ENCODE peak calls at places on chromosomes 1 and 21, in five cellular contexts. F, Q, H, Y and R are unnamed samples.

GRCh38 chr21:35197191-35197590 is 148.1 kb upstream of the RUNX1 start:
- DNase-seq in Q (no peak), H (no peak), F (no peak), Y (no peak), R (no peak)

GRCh38 chr1:15056515-15057285 is 96.8 kb upstream of the TMEM51 start:
- DNase-seq in F (no peak), Y (no peak), Q (no peak), H (no peak), R (no peak)

GRCh38 chr1:84720275-84720780 is 30.1 kb upstream of the SSX2IP start:
- DNase-seq in F (peak; percentile 46), Y (no peak), H (no peak), Q (no peak), R (no peak)

GRCh38 chr1:1591452-1591851 is 8.5 kb downstream of the FNDC10 start:
- DNase-seq in Y (no peak), H (no peak), Q (no peak), F (no peak), R (no peak)

GRCh38 chr21:46126321-46127238 is 28.7 kb downstream of the COL6A2 start:
- DNase-seq in Q (peak; percentile 44), H (no peak), F (no peak), Y (peak; percentile 11), R (no peak)

GRCh38 chr21:45854702-45855247 is 126.8 kb upstream of the COL6A1 start:
- DNase-seq in Y (no peak), F (no peak), H (peak; percentile 14), Q (no peak), R (no peak)

GRCh38 chr1:3681898-3682806 is 29.8 kb downstream of the TP73 start:
- DNase-seq in F (no peak), H (no peak), Q (no peak), Y (no peak), R (no peak)

GRCh38 chr1:224189561-224189960 is 6.5 kb downstream of the DEGS1 start:
- DNase-seq in H (no peak), F (no peak), Q (no peak), Y (no peak), R (no peak)

GRCh38 chr21:43277481-43278351 is 108.9 kb downstream of the CRYAA start:
- DNase-seq in Q (peak; percentile 79), Y (no peak), H (peak; percentile 80), F (no peak), R (no peak)

GRCh38 chr1:22935450-22935849 is 37.2 kb downstream of the LACTBL1 start:
- DNase-seq in Y (no peak), Q (no peak), H (no peak), F (no peak), R (no peak)

GRCh38 chr1:229403573-229403972 is 30.3 kb downstream of the ACTA1 start:
- DNase-seq in Y (no peak), F (no peak), Q (no peak), H (no peak), R (no peak)

GRCh38 chr1:233393084-233393840 is 65.7 kb downstream of the MAP3K21 start:
- DNase-seq in Y (no peak), H (no peak), Q (no peak), F (no peak), R (no peak)

GRCh38 chr1:112325504-112325903 is 70.5 kb upstream of the CTTNBP2NL start:
- DNase-seq in Y (no peak), F (peak; percentile 14), H (no peak), Q (no peak), R (no peak)

GRCh38 chr1:66929691-66929998 is 4.9 kb downstream of the MIER1 start:
- DNase-seq in H (no peak), Q (no peak), Y (no peak), F (no peak), R (no peak)
- H3K4me1 ChIP-seq in H (peaks cover 26% of the 10 kb centered on the region), Q (peaks cover 52% of the 10 kb centered on the region), Y (peaks cover 72% of the 10 kb centered on the region), F (peaks cover 26% of the 10 kb centered on the region), R (peaks cover 78% of the 10 kb centered on the region)

DNA sequence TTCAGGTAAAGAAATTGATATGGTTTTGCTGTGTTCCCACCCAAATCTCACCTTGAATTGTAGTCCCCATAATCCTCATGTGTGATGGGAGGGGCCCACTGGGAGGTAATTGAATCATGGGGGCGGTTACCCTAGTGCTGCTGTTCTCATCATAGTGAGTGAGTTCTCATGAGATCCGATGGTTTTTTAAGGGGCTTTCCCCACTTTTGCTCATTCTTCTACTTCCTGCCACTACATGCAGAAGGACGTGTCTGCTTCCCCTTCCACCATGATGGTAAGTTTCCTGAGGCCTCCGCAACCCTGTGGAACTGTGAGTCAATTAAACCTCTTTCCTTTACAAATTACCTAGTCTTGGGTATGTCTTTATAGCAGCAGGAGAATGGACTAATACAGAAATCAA is 69.3 kb downstream of the MIS18A start:
- DNase-seq in H (no peak), Y (no peak), F (no peak), Q (no peak), R (no peak)
- H3K4me1 ChIP-seq in H (no peaks in the 10 kb centered on the region), Y (no peaks in the 10 kb centered on the region), F (no peaks in the 10 kb centered on the region), Q (no peaks in the 10 kb centered on the region), R (no peaks in the 10 kb centered on the region)

GRCh38 chr1:204447220-204447619 is 35.6 kb upstream of the PPP1R15B start:
- DNase-seq in Q (no peak), H (no peak), F (no peak), Y (no peak), R (no peak)
- H3K4me1 ChIP-seq in Q (peaks cover 43% of the 10 kb centered on the region), H (peaks cover 25% of the 10 kb centered on the region), F (peaks cover 19% of the 10 kb centered on the region), Y (peaks cover 41% of the 10 kb centered on the region), R (no peaks in the 10 kb centered on the region)

GRCh38 chr21:44297525-44298290 is 2.1 kb upstream of the PFKL start:
- DNase-seq in Y (peak; percentile 75), Q (peak; percentile 90), F (peak; percentile 94), H (peak; percentile 90), R (peak; percentile 72)
- H3K4me1 ChIP-seq in Y (peaks cover 57% of the 10 kb centered on the region), Q (peaks cover 51% of the 10 kb centered on the region), F (peaks cover 23% of the 10 kb centered on the region), H (peaks cover 6% of the 10 kb centered on the region), R (peaks cover 39% of the 10 kb centered on the region)

DNA sequence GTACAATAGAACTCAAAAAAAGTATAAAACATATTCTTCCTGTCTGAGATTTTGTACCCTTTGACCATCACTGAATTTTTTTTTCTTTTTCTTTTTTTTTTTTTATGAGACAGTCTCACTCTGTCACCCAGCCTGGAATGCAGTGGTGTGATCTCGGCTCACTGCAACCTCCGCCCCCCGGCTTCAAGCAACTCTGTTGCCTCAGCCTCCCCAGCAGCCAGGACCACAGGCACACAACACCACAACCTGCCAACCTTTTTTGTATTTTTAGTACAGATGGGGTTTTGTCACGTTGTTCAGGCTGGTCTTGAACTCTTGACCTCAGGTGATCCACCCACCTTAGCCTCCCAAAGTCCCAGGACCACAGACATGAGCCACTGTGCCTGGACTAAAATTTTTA is 10.4 kb downstream of the SDCCAG8 start:
- DNase-seq in F (no peak), H (no peak), Q (no peak), Y (no peak), R (no peak)
- H3K4me1 ChIP-seq in F (peaks cover 4% of the 10 kb centered on the region), H (peaks cover 16% of the 10 kb centered on the region), Q (peaks cover 82% of the 10 kb centered on the region), Y (peaks cover 76% of the 10 kb centered on the region), R (peaks cover 2% of the 10 kb centered on the region)